ENCODE peak calls at places on chromosomes 7 and 10, in seven cellular contexts. K is mucosa of gallbladder; D is amygdala; C is EH; L is stimulated activated naive B cell treated with anti-CD40 and anti-IgM and Interleukin-4, amounts not matched to agents 10 μg/mL and 1 μg/mL and 100 μg/mL, for 72 hours; M is cardiac fibroblast; O is activated naive CD4-positive, alpha-beta T cell. E is an unnamed sample.

GRCh38 chr10:97454330-97455036 is 8.5 kb downstream of the ZDHHC16 start:
- DNase-seq in K (peak; percentile 38), D (no peak), O (no peak), C (peak; percentile 30), L (no peak), M (peak; percentile 75), E (no peak)

GRCh38 chr10:109899578-109900355 is 23.5 kb downstream of the XPNPEP1 start:
- DNase-seq in M (peak; percentile 86), C (peak; percentile 64), O (no peak), L (no peak), K (peak; percentile 51), D (no peak), E (peak; percentile 54)

GRCh38 chr7:121279060-121279620 is 49.7 kb upstream of the WNT16 start:
- DNase-seq in K (no peak), M (peak; percentile 4), O (no peak), C (peak; percentile 49), D (no peak), L (no peak), E (no peak)

GRCh38 chr10:74027702-74028101 is 29.8 kb downstream of the VCL start:
- DNase-seq in O (no peak), L (no peak), C (peak; percentile 52), D (no peak), M (no peak), K (no peak), E (no peak)

GRCh38 chr10:69492091-69492745 is 41.0 kb downstream of the TSPAN15 start:
- DNase-seq in O (no peak), D (peak; percentile 65), M (no peak), L (no peak), C (no peak), K (no peak), E (no peak)

GRCh38 chr7:78218051-78218450 is 419.5 kb downstream of the PHTF2 start:
- DNase-seq in M (no peak), K (no peak), L (no peak), O (no peak), D (no peak), C (peak; percentile 76), E (peak; percentile 70)

GRCh38 chr7:30887464-30887872 is 24.2 kb upstream of the AQP1 start:
- DNase-seq in O (no peak), L (no peak), M (no peak), K (no peak), D (no peak), C (no peak), E (no peak)

GRCh38 chr10:110845756-110846620 is 25.7 kb upstream of the PDCD4 start:
- DNase-seq in O (no peak), D (no peak), K (peak; percentile 88), C (no peak), L (no peak), M (no peak), E (no peak)

GRCh38 chr7:106421181-106421762 is 136.5 kb upstream of the NAMPT start:
- DNase-seq in M (peak; percentile 100), L (no peak), D (peak; percentile 36), C (peak; percentile 96), O (no peak), K (peak; percentile 65), E (peak; percentile 95)

GRCh38 chr7:140512317-140513000 is 33.2 kb upstream of the MKRN1 start:
- DNase-seq in L (no peak), M (peak; percentile 20), D (no peak), O (no peak), K (peak; percentile 85), C (no peak), E (peak; percentile 37)

GRCh38 chr7:27166475-27167169 is 1.3 kb upstream of the HOXA9 start:
- DNase-seq in C (peak; percentile 53), M (no peak), D (no peak), O (no peak), K (no peak), L (no peak), E (peak; percentile 54)

GRCh38 chr10:101032637-101033201 is 1.7 kb downstream of the SFXN3 start:
- DNase-seq in C (peak; percentile 94), L (no peak), D (peak; percentile 82), M (peak; percentile 90), K (peak; percentile 81), O (no peak), E (peak; percentile 95)

GRCh38 chr10:124090630-124091209 is 2.7 kb downstream of the CHST15 start:
- DNase-seq in O (no peak), C (no peak), K (peak; percentile 23), L (no peak), D (no peak), M (no peak), E (no peak)

GRCh38 chr7:51292596-51292995 is 24.0 kb downstream of the COBL start:
- DNase-seq in O (no peak), D (no peak), L (no peak), M (no peak), C (no peak), K (no peak), E (no peak)

GRCh38 chr10:59212399-59212798 is 36.0 kb downstream of the PHYHIPL start:
- DNase-seq in L (no peak), C (no peak), K (no peak), M (no peak), O (no peak), D (no peak), E (no peak)

GRCh38 chr10:117262296-117263293 is 21.7 kb downstream of the SLC18A2 start:
- DNase-seq in M (no peak), L (no peak), K (no peak), O (no peak), C (no peak), D (no peak), E (no peak)

GRCh38 chr7:51633596-51633995 is 317.0 kb upstream of the COBL start:
- DNase-seq in C (no peak), L (no peak), M (no peak), O (no peak), K (no peak), D (no peak), E (no peak)

GRCh38 chr7:151598045-151598444 is 78.3 kb upstream of the RHEB start:
- DNase-seq in O (no peak), C (peak; percentile 94), L (no peak), K (no peak), M (peak; percentile 70), D (no peak), E (peak; percentile 85)

GRCh38 chr7:1693991-1694524 is 24.0 kb downstream of the ELFN1 start:
- DNase-seq in K (no peak), C (peak; percentile 60), M (peak; percentile 70), L (no peak), D (peak; percentile 28), O (no peak), E (peak; percentile 69)

GRCh38 chr7:127514499-127514898 is 70.9 kb downstream of the GCC1 start:
- DNase-seq in L (no peak), K (no peak), C (peak; percentile 51), D (no peak), O (no peak), M (peak; percentile 56), E (peak; percentile 42)

GRCh38 chr10:94500063-94500462 is 45.5 kb upstream of the HELLS start:
- DNase-seq in C (peak; percentile 9), D (no peak), K (no peak), L (no peak), M (peak; percentile 17), O (no peak), E (peak; percentile 24)

GRCh38 chr7:34308595-34308994 is 349.4 kb upstream of the NPSR1 start:
- DNase-seq in C (no peak), M (no peak), K (no peak), D (no peak), L (no peak), O (no peak), E (no peak)

GRCh38 chr7:1709281-1709680 is 39.2 kb downstream of the ELFN1 start:
- DNase-seq in C (no peak), M (no peak), K (no peak), D (no peak), L (no peak), O (no peak), E (no peak)

GRCh38 chr7:458511-459245 is 61.0 kb downstream of the PDGFA start:
- DNase-seq in O (no peak), C (no peak), D (no peak), K (no peak), L (no peak), M (no peak), E (no peak)

GRCh38 chr7:78317371-78317770 is 518.8 kb downstream of the PHTF2 start:
- DNase-seq in C (no peak), D (no peak), L (no peak), O (no peak), M (no peak), K (no peak), E (no peak)

GRCh38 chr7:16747095-16747494 is 6.5 kb upstream of the TSPAN13 start:
- DNase-seq in M (peak; percentile 57), D (no peak), O (no peak), K (no peak), L (no peak), C (no peak), E (peak; percentile 41)

GRCh38 chr7:99027241-99027640 is 116.7 kb downstream of the SMURF1 start:
- DNase-seq in L (no peak), C (no peak), D (no peak), M (peak; percentile 66), O (no peak), K (no peak), E (no peak)

GRCh38 chr7:134899729-134900128 is 86.6 kb upstream of the AGBL3 start:
- DNase-seq in M (peak; percentile 26), L (no peak), D (no peak), O (no peak), C (peak; percentile 65), K (no peak), E (peak; percentile 37)

GRCh38 chr10:30750971-30751677 is 121.6 kb upstream of the LYZL2 start:
- DNase-seq in M (no peak), C (no peak), K (no peak), D (no peak), L (no peak), O (no peak), E (peak; percentile 21)

GRCh38 chr7:24981544-24981951 is 1.6 kb upstream of the OSBPL3 start:
- DNase-seq in K (peak; percentile 44), L (peak; percentile 45), M (peak; percentile 49), C (peak; percentile 75), O (peak; percentile 11), D (peak; percentile 70), E (peak; percentile 60)

GRCh38 chr10:50990568-50991495 is 83.5 kb upstream of the PRKG1 start:
- DNase-seq in L (no peak), M (peak; percentile 92), K (peak; percentile 39), D (no peak), O (no peak), C (peak; percentile 79), E (peak; percentile 87)

E was measured in foreskin fibroblast.